ENCODE peak calls at places on chromosome 21, in six cellular contexts. One of them, this sample, is unnamed.
A peak's percentile ranks its signal among the peaks of the same experiment; 100 is the strongest.

GRCh38 chr21:45270306-45270821 is 17.3 kb downstream of the POFUT2 start:
- DNase-seq in activated T-cell treated with anti-CD3 and anti-CD28 coated beads, Interleukin-2, amount 50 U/mL, for 72 hours: no peak
- DNase-seq in B cell: no peak
- DNase-seq in HCT116: no peak
- DNase-seq in SK-MEL-5: peak; percentile 60
- DNase-seq in lung: no peak
- DNase-seq in this sample: no peak

GRCh38 chr21:42051788-42052187 is 19.3 kb upstream of the UMODL1 start:
- DNase-seq in activated T-cell treated with anti-CD3 and anti-CD28 coated beads, Interleukin-2, amount 50 U/mL, for 72 hours: no peak
- DNase-seq in SK-MEL-5: no peak
- DNase-seq in HCT116: no peak
- DNase-seq in B cell: no peak
- DNase-seq in lung: no peak
- DNase-seq in this sample: no peak

GRCh38 chr21:45004481-45005263 is 64.8 kb downstream of the SLX9 start:
- DNase-seq in HCT116: no peak
- DNase-seq in activated T-cell treated with anti-CD3 and anti-CD28 coated beads, Interleukin-2, amount 50 U/mL, for 72 hours: no peak
- DNase-seq in SK-MEL-5: no peak
- DNase-seq in lung: no peak
- DNase-seq in B cell: no peak
- DNase-seq in this sample: no peak

GRCh38 chr21:37072239-37072987 is 458 bp downstream of the PIGP start:
- DNase-seq in HCT116: no peak
- DNase-seq in SK-MEL-5: peak; percentile 46
- DNase-seq in lung: no peak
- DNase-seq in activated T-cell treated with anti-CD3 and anti-CD28 coated beads, Interleukin-2, amount 50 U/mL, for 72 hours: peak; percentile 79
- DNase-seq in B cell: no peak
- DNase-seq in this sample: peak; percentile 79

GRCh38 chr21:38643404-38644023 is 145.2 kb upstream of the ERG start:
- DNase-seq in B cell: no peak
- DNase-seq in HCT116: no peak
- DNase-seq in lung: no peak
- DNase-seq in activated T-cell treated with anti-CD3 and anti-CD28 coated beads, Interleukin-2, amount 50 U/mL, for 72 hours: no peak
- DNase-seq in SK-MEL-5: no peak
- DNase-seq in this sample: no peak

GRCh38 chr21:44657635-44658183 is at the start of gene KRTAP12-3:
- DNase-seq in activated T-cell treated with anti-CD3 and anti-CD28 coated beads, Interleukin-2, amount 50 U/mL, for 72 hours: peak; percentile 22
- DNase-seq in SK-MEL-5: no peak
- DNase-seq in HCT116: no peak
- DNase-seq in lung: no peak
- DNase-seq in B cell: no peak
- DNase-seq in this sample: no peak

GRCh38 chr21:39667353-39667891 is 54.7 kb downstream of the B3GALT5 start:
- DNase-seq in lung: no peak
- DNase-seq in B cell: no peak
- DNase-seq in activated T-cell treated with anti-CD3 and anti-CD28 coated beads, Interleukin-2, amount 50 U/mL, for 72 hours: no peak
- DNase-seq in HCT116: no peak
- DNase-seq in SK-MEL-5: no peak
- DNase-seq in this sample: no peak

GRCh38 chr21:45862544-45863207 is 118.9 kb upstream of the COL6A1 start:
- DNase-seq in B cell: no peak
- DNase-seq in activated T-cell treated with anti-CD3 and anti-CD28 coated beads, Interleukin-2, amount 50 U/mL, for 72 hours: no peak
- DNase-seq in HCT116: no peak
- DNase-seq in lung: no peak
- DNase-seq in SK-MEL-5: no peak
- DNase-seq in this sample: no peak

GRCh38 chr21:40759061-40759460 is 87.9 kb downstream of the DSCAM start:
- DNase-seq in lung: no peak
- DNase-seq in SK-MEL-5: no peak
- DNase-seq in activated T-cell treated with anti-CD3 and anti-CD28 coated beads, Interleukin-2, amount 50 U/mL, for 72 hours: no peak
- DNase-seq in B cell: no peak
- DNase-seq in HCT116: no peak
- DNase-seq in this sample: no peak

GRCh38 chr21:43346551-43346950 is 80.4 kb downstream of the SIK1 start:
- DNase-seq in SK-MEL-5: no peak
- DNase-seq in HCT116: no peak
- DNase-seq in B cell: no peak
- DNase-seq in lung: no peak
- DNase-seq in activated T-cell treated with anti-CD3 and anti-CD28 coated beads, Interleukin-2, amount 50 U/mL, for 72 hours: no peak
- DNase-seq in this sample: no peak

GRCh38 chr21:23475518-23476189 is 2131.6 kb downstream of the MRPL39 start:
- DNase-seq in activated T-cell treated with anti-CD3 and anti-CD28 coated beads, Interleukin-2, amount 50 U/mL, for 72 hours: no peak
- DNase-seq in B cell: no peak
- DNase-seq in lung: no peak
- DNase-seq in HCT116: no peak
- DNase-seq in SK-MEL-5: no peak
- DNase-seq in this sample: no peak

GRCh38 chr21:38388684-38389676 is 109.3 kb downstream of the ERG start:
- DNase-seq in HCT116: no peak
- DNase-seq in lung: no peak
- DNase-seq in SK-MEL-5: no peak
- DNase-seq in activated T-cell treated with anti-CD3 and anti-CD28 coated beads, Interleukin-2, amount 50 U/mL, for 72 hours: no peak
- DNase-seq in B cell: no peak
- DNase-seq in this sample: no peak

GRCh38 chr21:45839274-45839673 is 142.3 kb upstream of the COL6A1 start:
- DNase-seq in lung: no peak
- DNase-seq in B cell: no peak
- DNase-seq in HCT116: no peak
- DNase-seq in activated T-cell treated with anti-CD3 and anti-CD28 coated beads, Interleukin-2, amount 50 U/mL, for 72 hours: no peak
- DNase-seq in SK-MEL-5: no peak
- DNase-seq in this sample: peak; percentile 55

GRCh38 chr21:46308431-46308830 is 15.2 kb downstream of the C21orf58 start:
- DNase-seq in SK-MEL-5: no peak
- DNase-seq in B cell: no peak
- DNase-seq in activated T-cell treated with anti-CD3 and anti-CD28 coated beads, Interleukin-2, amount 50 U/mL, for 72 hours: no peak
- DNase-seq in lung: no peak
- DNase-seq in HCT116: no peak
- DNase-seq in this sample: no peak

GRCh38 chr21:39347537-39347936 is 1.4 kb downstream of the HMGN1 start:
- DNase-seq in activated T-cell treated with anti-CD3 and anti-CD28 coated beads, Interleukin-2, amount 50 U/mL, for 72 hours: no peak
- DNase-seq in lung: no peak
- DNase-seq in B cell: no peak
- DNase-seq in SK-MEL-5: no peak
- DNase-seq in HCT116: no peak
- DNase-seq in this sample: peak; percentile 7